ENCODE peak calls at places on chromosomes 5 and 9, in six cellular contexts. C is fibroblast of the aortic adventitia, J is IMR-90, G is WERI-Rb-1, P is ovary, E is tibial artery. T is an unnamed sample.

GRCh38 chr5:38845555-38846378 is at the start of gene OSMR:
- DNase-seq in J (peak), G (no peak), C (peak), P (peak), E (peak), T (no peak)

GRCh38 chr5:151191661-151192060 is 32.2 kb downstream of the CCDC69 start:
- DNase-seq in P (no peak), C (no peak), J (no peak), G (no peak), E (no peak), T (no peak)

GRCh38 chr9:124132671-124133147 is 121.1 kb downstream of the LHX2 start:
- DNase-seq in G (no peak), E (no peak), C (no peak), P (no peak), J (peak), T (no peak)

GRCh38 chr5:88665750-88666215 is 217.2 kb downstream of the MEF2C start:
- DNase-seq in P (no peak), E (no peak), G (no peak), J (no peak), C (no peak), T (no peak)

GRCh38 chr5:107512029-107512428 is 158.7 kb downstream of the EFNA5 start:
- DNase-seq in C (no peak), P (no peak), G (no peak), J (no peak), E (no peak), T (no peak)

GRCh38 chr9:87959916-87960581 is 14.3 kb downstream of the CDK20 start:
- DNase-seq in E (no peak), J (peak), C (peak), P (no peak), G (no peak), T (no peak)

GRCh38 chr5:68176802-68177479 is 38.6 kb upstream of the PIK3R1 start:
- DNase-seq in G (no peak), C (no peak), E (no peak), J (no peak), P (no peak), T (no peak)

GRCh38 chr9:107340920-107341632 is 58.0 kb downstream of the RAD23B start:
- DNase-seq in C (peak), J (peak), G (peak), P (peak), E (peak), T (peak)

GRCh38 chr5:102807878-102808502 is 52.9 kb downstream of the PAM start:
- DNase-seq in C (no peak), J (peak), G (no peak), P (no peak), E (no peak), T (no peak)

GRCh38 chr9:17433526-17433925 is 145.3 kb upstream of the SH3GL2 start:
- DNase-seq in E (no peak), P (no peak), C (no peak), G (no peak), J (no peak), T (no peak)

GRCh38 chr5:10288600-10289213 is 19.0 kb downstream of the CMBL start:
- DNase-seq in J (no peak), P (peak), C (no peak), G (no peak), E (no peak), T (peak)

GRCh38 chr9:88355166-88355565 is 33.1 kb upstream of the SPIN1 start:
- DNase-seq in C (no peak), J (peak), G (no peak), E (no peak), P (no peak), T (no peak)

DNA sequence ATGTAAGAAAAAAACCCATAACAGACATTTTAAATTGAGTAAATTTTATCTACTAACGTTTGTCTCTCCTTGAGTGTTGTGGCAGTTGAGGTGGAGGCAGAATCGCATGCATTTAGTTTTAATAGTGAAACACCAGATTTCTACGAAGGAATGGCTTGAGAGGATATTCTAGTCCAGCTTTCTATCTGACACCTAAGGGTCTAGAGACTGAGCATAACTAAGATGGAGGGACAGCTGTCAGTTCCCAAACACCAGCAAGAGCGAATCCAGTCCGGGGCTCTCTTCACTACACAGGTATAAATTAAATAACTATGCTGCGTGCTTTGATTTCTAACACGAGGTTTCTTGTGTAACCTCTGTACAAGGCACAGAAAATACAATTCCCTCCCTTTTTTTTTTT is 1.4 kb downstream of the NCBP1 start:
- DNase-seq in G (no peak), E (no peak), P (no peak), C (no peak), J (no peak), T (no peak)
- H3K4me3 ChIP-seq in G (peak), E (peak), P (peak), C (peak), J (no peak), T (peak)

DNA sequence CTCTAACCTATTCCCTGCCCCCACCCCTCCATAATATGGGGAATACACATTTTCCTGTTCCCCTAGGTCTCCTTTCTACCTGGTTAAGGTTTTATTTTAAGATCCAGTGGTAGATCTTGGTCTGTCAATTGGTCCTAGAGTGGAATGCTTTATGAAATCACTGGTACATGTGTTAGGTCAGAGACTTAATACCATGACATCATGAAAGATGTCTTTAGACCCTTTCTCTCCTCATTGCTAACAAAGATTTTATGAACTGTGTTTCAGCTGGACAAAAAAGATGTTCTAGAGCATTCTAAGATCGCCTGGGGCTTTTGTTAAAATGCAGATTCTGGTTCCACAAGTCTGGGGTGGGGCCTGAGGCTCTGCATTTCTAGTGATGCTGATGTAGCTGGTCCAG is 9.1 kb downstream of the GSN start:
- DNase-seq in E (no peak), P (no peak), J (no peak), C (no peak), G (no peak), T (no peak)
- TF ChIP-seq CTCF in E (no peak), P (no peak), J (no peak), C (no peak), G (no peak), T (no peak)

GRCh38 chr9:136820947-136821332 is 13.2 kb downstream of the RABL6 start:
- DNase-seq in J (no peak), G (no peak), P (no peak), C (peak), E (no peak), T (no peak)
- H3K4me3 ChIP-seq in J (no peak), G (no peak), P (peak), C (peak), E (peak), T (no peak)

DNA sequence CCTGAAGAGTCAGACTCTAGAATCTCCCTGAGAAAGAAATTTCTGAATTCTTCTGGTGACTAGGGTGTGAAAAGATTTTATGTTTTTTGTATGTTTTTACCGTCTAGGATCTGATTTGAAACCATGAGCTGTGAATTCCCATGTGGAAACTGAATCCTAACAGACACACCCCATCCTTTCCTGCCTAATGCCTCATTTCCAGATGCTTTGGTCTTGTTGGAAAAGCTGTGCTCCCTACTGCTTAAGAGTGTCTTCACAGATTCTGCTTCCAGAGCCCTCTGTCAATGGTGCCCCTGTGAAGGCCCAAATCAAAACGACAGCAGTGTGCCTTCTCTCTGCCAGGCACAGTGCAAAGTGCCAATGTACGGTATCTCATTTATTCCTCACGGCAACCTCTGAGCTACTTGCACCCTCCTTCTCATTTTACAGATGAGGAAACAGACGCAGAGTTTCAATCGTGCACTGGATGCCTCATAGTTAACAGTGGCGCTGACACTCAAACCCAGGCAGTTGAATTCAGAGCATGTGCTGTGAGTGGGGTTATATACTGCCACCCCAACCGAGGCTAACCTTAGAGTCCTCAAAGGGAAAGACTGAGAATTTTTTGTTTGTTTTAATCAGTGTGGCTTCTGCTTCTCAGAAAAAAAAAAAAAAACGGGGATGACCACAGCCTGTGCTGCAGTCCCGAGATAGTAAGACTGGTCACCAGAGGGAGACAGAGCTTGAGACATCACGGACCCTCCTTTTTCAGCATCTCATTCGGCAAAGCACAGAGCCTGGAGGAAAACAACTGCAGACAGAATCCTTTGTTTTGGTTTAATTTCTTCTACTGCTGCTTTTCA is 188.4 kb downstream of the SNCAIP start:
- DNase-seq in J (peak), E (peak), C (peak), P (peak), G (peak), T (no peak)
- TF ChIP-seq CTCF in J (peak), E (peak), C (peak), P (peak), G (peak), T (peak)

DNA sequence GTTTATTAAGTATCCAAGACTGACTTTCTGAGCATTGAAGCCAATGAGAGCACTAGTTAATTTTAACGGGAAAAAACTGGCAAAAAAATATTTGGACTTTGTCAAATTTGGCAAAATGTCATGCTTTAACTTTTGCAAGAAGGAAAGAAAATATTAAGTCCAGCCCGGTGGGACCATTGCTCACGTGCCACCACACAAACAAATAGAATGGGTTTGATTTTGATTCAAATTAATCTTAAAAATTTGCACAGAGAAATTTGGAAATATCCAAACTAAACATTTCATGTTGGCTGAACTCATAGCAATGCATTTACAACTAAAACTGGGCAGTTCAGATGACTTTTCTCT is 302.2 kb downstream of the EBF1 start:
- DNase-seq in J (no peak), G (no peak), E (peak), P (no peak), C (no peak), T (no peak)
- H3K4me3 ChIP-seq in J (no peak), G (no peak), E (no peak), P (no peak), C (no peak), T (no peak)

GRCh38 chr9:127202461-127203139 is 62.0 kb upstream of the GARNL3 start:
- DNase-seq in E (no peak), C (peak), P (no peak), J (no peak), G (no peak), T (no peak)
- TF ChIP-seq CTCF in E (no peak), C (no peak), P (no peak), J (no peak), G (no peak), T (no peak)

GRCh38 chr5:131379723-131380122 is 115.9 kb downstream of the CDC42SE2 start:
- DNase-seq in E (no peak), J (peak), C (no peak), P (no peak), G (no peak), T (peak)
- H3K4me3 ChIP-seq in E (no peak), J (no peak), C (no peak), P (no peak), G (no peak), T (peak)

T was measured in GM12864.